ENCODE peak calls at places on chromosomes 1 and 21, in seven cellular contexts. L, Y, I, M, O, T and N are unnamed samples.

GRCh38 chr1:55235722-55236121 is 20.6 kb upstream of the USP24 start:
- DNase-seq in I (no peak), M (no peak), T (no peak), L (no peak), O (no peak), Y (no peak), N (no peak)

GRCh38 chr21:41371698-41372030 is 9.8 kb downstream of the MX2 start:
- DNase-seq in L (no peak), T (no peak), O (no peak), I (no peak), Y (no peak), M (no peak), N (no peak)

GRCh38 chr1:212514056-212514614 is 81.4 kb downstream of the NENF start:
- DNase-seq in O (peak), I (no peak), Y (peak), L (peak), T (no peak), M (peak), N (no peak)

GRCh38 chr21:45923146-45923545 is 58.4 kb upstream of the COL6A1 start:
- DNase-seq in T (no peak), I (peak), Y (no peak), O (peak), L (peak), M (peak), N (peak)

GRCh38 chr1:244349103-244349531 is 102.6 kb downstream of the ADSS2 start:
- DNase-seq in Y (no peak), I (no peak), M (no peak), T (no peak), O (no peak), L (no peak), N (no peak)

GRCh38 chr1:162944974-162945639 is 84.1 kb upstream of the CCDC190 start:
- DNase-seq in T (no peak), L (no peak), O (no peak), I (no peak), Y (no peak), M (no peak), N (no peak)

GRCh38 chr21:34814529-34814951 is 145.7 kb downstream of the CLIC6 start:
- DNase-seq in L (no peak), M (no peak), T (no peak), Y (no peak), I (peak), O (no peak), N (no peak)

GRCh38 chr1:19091539-19091938 is 118.5 kb downstream of the UBR4 start:
- DNase-seq in T (no peak), Y (no peak), L (no peak), O (no peak), M (no peak), I (no peak), N (no peak)

GRCh38 chr21:33587792-33588484 is 546 bp downstream of the DONSON start:
- DNase-seq in T (peak), I (no peak), Y (no peak), O (peak), L (peak), M (no peak), N (peak)

GRCh38 chr1:239812580-239812979 is 279.1 kb upstream of the FMN2 start:
- DNase-seq in L (no peak), T (no peak), I (no peak), O (no peak), Y (no peak), M (no peak), N (no peak)

GRCh38 chr1:63368131-63368530 is 704 bp downstream of the ALG6 start:
- DNase-seq in T (peak), Y (no peak), I (no peak), O (peak), L (peak), M (no peak), N (peak)

GRCh38 chr1:60596791-60597748 is 485.3 kb upstream of the NFIA start:
- DNase-seq in Y (no peak), L (no peak), I (no peak), T (no peak), M (no peak), O (no peak), N (no peak)

GRCh38 chr1:92980732-92981647 is 19.7 kb upstream of the DIPK1A start:
- DNase-seq in I (no peak), T (peak), L (no peak), O (no peak), M (no peak), Y (no peak), N (peak)

GRCh38 chr1:203559523-203559922 is 65.6 kb downstream of the OPTC start:
- DNase-seq in L (no peak), I (no peak), O (no peak), M (no peak), Y (peak), T (no peak), N (no peak)
- H3K27ac ChIP-seq in L (no peak), I (no peak), O (no peak), M (peak), Y (peak), T (no peak), N (no peak)

GRCh38 chr1:232962761-232963357 is 12.4 kb downstream of the NTPCR start:
- DNase-seq in I (no peak), Y (no peak), M (no peak), L (no peak), T (no peak), O (peak), N (no peak)
- H3K27ac ChIP-seq in I (peak), Y (peak), M (peak), L (peak), T (no peak), O (no peak), N (no peak)

DNA sequence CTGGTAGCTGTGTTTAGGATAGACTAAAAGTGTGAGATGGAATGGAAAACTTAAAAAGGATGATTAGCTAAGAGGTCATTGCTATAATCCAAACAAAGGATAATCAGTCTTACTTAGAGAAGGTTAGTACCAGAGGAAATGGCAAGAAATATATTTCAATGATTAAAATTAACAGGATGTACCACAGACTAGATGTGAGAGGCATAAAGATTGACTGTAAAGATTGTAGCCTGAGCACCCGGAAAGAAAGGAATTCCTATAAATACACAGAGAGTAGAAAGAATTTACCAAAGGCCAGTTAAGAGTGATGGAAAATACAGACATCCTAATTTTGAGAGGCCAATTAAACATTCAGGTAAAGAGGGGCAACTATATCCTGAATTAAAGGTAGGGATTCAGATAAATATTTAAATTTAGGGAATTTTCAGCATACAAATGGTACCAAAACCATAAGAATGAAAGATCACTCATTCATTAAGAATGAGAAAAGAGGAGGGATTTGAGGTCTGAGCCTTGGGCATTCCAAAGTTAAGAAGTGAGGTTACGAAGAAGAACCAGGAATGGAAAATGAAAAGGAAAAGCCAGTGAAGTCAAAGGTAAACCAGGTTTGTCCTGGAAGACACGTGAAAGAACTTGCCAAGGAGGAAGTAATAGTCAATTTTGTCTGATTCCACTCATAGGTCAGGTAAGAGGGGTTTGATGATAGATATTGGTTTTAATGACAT is 46.4 kb upstream of the RGS1 start:
- DNase-seq in M (no peak), Y (no peak), O (peak), I (no peak), L (no peak), T (no peak), N (no peak)
- H3K27ac ChIP-seq in M (no peak), Y (peak), O (no peak), I (peak), L (no peak), T (no peak), N (peak)

DNA sequence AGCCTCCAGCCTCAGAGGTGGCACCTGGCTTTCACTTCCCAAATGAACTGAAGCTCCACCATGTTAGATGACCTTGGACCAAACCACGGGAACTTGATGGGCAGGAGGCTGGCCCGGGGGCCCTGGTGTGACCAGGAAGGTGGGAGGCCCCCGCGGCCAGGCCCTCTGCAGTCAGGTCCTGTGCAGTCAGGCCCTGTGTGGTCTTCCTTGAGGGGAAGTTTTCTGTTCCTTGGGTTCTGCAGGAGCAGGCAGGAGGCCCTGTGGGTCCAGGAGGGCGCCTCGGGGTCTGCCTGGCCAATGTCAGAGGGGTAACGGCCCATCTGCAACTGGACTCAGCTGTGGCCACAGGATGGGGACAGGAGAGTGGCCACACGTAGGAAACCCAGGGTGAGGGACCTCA is 13.0 kb downstream of the PRDM16 start:
- DNase-seq in M (no peak), L (no peak), O (no peak), I (no peak), Y (no peak), T (no peak), N (no peak)
- H3K27ac ChIP-seq in M (peak), L (no peak), O (no peak), I (no peak), Y (peak), T (no peak), N (no peak)

DNA sequence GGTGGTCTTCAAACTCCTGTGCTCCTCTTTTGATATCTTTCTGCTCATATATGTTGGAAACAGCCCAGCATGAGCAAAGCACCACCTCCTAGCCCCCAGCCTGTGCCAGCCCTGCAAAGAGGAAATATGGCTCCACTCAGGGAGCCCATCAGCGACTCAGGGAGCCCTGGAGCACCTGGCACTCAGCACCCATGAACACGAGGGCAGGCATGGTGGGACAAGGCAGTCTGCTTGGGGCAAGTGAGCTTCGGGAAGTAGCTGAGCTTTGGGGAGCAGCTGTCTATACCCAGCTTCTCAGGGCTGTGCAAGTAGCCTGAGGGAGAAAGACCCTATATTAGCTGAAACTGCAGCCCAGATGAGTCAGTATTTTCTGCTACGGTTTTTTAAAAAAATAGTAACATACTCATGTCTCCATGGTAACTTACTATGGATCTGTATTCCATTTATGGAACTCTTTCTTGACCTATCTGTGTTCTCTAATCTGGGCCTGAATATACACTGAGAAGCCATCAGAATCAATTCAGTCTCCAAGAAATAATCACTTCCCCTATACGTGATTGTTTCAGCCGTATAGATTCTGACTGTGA is 1.6 kb upstream of the ETS2 start:
- DNase-seq in Y (no peak), T (no peak), L (no peak), M (no peak), I (no peak), O (no peak), N (no peak)
- H3K27ac ChIP-seq in Y (peak), T (no peak), L (no peak), M (no peak), I (no peak), O (no peak), N (peak)

GRCh38 chr1:86714159-86714558 is 9.8 kb downstream of the SH3GLB1 start:
- DNase-seq in T (no peak), M (no peak), I (no peak), L (no peak), O (no peak), Y (no peak), N (no peak)
- H3K27ac ChIP-seq in T (no peak), M (peak), I (peak), L (no peak), O (no peak), Y (peak), N (no peak)

DNA sequence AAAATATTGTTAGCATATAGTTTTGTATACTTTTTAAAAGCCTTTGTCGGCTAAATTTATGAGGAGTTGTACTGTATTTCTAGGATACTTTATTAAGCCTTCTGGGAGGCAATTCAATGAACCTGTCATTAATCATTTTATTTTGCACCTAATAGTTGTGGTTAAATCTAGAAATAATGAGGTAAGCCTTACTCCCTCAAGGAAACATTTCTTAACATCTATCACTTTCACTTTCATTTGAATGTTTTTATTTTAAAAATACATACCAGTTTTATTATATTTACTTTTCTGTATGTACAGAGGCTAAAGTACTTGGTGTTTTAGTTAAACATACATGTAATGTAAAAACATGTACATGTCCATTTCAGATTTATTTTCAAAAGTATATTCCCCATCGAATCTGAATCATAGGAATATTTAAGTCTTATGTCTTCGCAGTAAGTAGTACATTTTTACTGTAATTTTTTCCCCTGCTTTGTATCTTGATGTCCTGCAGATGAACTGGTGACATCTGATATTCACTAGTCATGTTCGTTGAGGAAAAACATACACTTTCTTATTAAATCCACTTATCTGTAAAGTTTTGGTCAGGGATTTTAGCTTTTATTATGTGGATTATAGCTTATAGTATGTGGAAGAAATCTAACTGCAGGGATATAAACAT is 82.8 kb downstream of the DISP1 start:
- DNase-seq in O (no peak), T (no peak), M (no peak), L (no peak), Y (no peak), I (no peak), N (no peak)
- H3K27ac ChIP-seq in O (no peak), T (no peak), M (peak), L (no peak), Y (no peak), I (no peak), N (peak)

DNA sequence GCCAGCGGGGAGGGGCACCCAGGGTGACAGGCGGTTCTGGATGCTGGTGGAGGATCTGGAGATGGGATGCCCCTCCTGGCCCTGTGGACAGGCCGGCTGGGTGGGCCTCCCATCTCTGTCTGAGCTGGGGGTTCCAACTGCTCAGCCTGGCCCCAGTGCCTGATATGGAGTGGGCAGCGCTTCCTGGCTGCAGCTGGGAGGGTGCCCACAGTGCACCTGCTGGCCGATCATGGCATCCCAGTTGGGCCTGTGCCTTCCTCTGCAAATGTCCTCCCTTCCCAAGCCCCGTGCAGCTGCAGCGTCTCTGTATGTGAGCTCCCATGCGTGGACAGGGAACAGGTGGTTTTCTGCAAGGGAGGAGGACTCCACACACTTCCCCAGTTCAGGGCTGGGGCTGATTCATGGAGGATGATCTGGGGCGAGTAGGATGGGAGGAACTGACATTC is 2.1 kb downstream of the PFKL start:
- DNase-seq in O (no peak), Y (no peak), T (peak), M (no peak), L (peak), I (no peak), N (no peak)
- H3K27ac ChIP-seq in O (no peak), Y (no peak), T (no peak), M (peak), L (peak), I (peak), N (no peak)

GRCh38 chr1:219177940-219178339 is 4.3 kb downstream of the LYPLAL1 start:
- DNase-seq in L (no peak), Y (no peak), O (no peak), T (no peak), I (no peak), M (no peak), N (no peak)
- H3K27ac ChIP-seq in L (no peak), Y (peak), O (no peak), T (no peak), I (no peak), M (peak), N (no peak)